ENCODE peak calls at places on chromosomes 7 and 10, in nine cellular contexts. E, Z, G, W, S, M, B, N and K are unnamed samples.
A peak's percentile ranks its signal among the peaks of the same experiment; 100 is the strongest.

GRCh38 chr7:72674394-72674793 is 153.6 kb downstream of the TYW1B start:
- DNase-seq in E (no peak), Z (no peak), G (no peak), W (no peak), S (no peak), M (no peak), B (no peak), N (no peak), K (no peak)

GRCh38 chr7:140674356-140674800 is 1.6 kb downstream of the ADCK2 start:
- DNase-seq in E (no peak), Z (no peak), G (no peak), W (no peak), S (no peak), M (no peak), B (peak; percentile 63), N (peak; percentile 49), K (no peak)

GRCh38 chr10:115945696-115946445 is 327.1 kb downstream of the GFRA1 start:
- DNase-seq in E (no peak), Z (no peak), G (no peak), W (no peak), S (no peak), M (no peak), B (no peak), N (no peak), K (no peak)

GRCh38 chr10:114962441-114962840 is 24.4 kb downstream of the TRUB1 start:
- DNase-seq in E (no peak), Z (no peak), G (no peak), W (no peak), S (no peak), M (no peak), B (no peak), N (no peak), K (no peak)

GRCh38 chr10:49617281-49618020 is 3.6 kb downstream of the CHAT start:
- DNase-seq in E (no peak), Z (no peak), G (no peak), W (no peak), S (no peak), M (no peak), B (no peak), N (no peak), K (no peak)

GRCh38 chr7:108459922-108460551 is 3.8 kb upstream of the NRCAM start:
- DNase-seq in E (no peak), Z (peak; percentile 35), G (no peak), W (peak; percentile 63), S (no peak), M (no peak), B (no peak), N (peak; percentile 57), K (no peak)

GRCh38 chr10:557792-558328 is 131.6 kb downstream of the DIP2C start:
- DNase-seq in E (no peak), Z (no peak), G (no peak), W (no peak), S (no peak), M (no peak), B (no peak), N (no peak), K (no peak)

GRCh38 chr7:121042899-121043298 is 54.4 kb downstream of the CPED1 start:
- DNase-seq in E (no peak), Z (no peak), G (no peak), W (no peak), S (no peak), M (no peak), B (no peak), N (no peak), K (no peak)

GRCh38 chr10:46198516-46198915 is 88.3 kb upstream of the ANTXRL start:
- DNase-seq in E (no peak), Z (no peak), G (no peak), W (no peak), S (no peak), M (no peak), B (no peak), N (no peak), K (no peak)

GRCh38 chr10:98582363-98582762 is 135.6 kb upstream of the HPS1 start:
- DNase-seq in E (no peak), Z (no peak), G (no peak), W (no peak), S (no peak), M (no peak), B (no peak), N (no peak), K (no peak)

GRCh38 chr10:8462565-8462964 is 408.1 kb downstream of the GATA3 start:
- DNase-seq in E (no peak), Z (no peak), G (no peak), W (no peak), S (no peak), M (no peak), B (no peak), N (no peak), K (no peak)

GRCh38 chr7:92297736-92298135 is 52.0 kb downstream of the ANKIB1 start:
- DNase-seq in E (no peak), Z (no peak), G (no peak), W (no peak), S (no peak), M (no peak), B (no peak), N (no peak), K (no peak)

GRCh38 chr7:8973601-8974000 is 540.2 kb downstream of the NXPH1 start:
- DNase-seq in E (no peak), Z (no peak), G (no peak), W (no peak), S (no peak), M (no peak), B (no peak), N (no peak), K (no peak)

GRCh38 chr10:31602541-31603244 is 283.7 kb downstream of the ZEB1 start:
- DNase-seq in E (no peak), Z (no peak), G (peak; percentile 47), W (no peak), S (no peak), M (no peak), B (no peak), N (no peak), K (no peak)